ENCODE peak calls at places on chromosome 1, in ten cellular contexts. A is pancreas; B is cardiac muscle cell; E is neural crest cell; L is astrocyte of the spinal cord; N is mucosa of descending colon; D is astrocyte; R is nephron progenitor cell; C is CD8-positive, alpha-beta T cell; W is left lung. H is an unnamed sample.

GRCh38 chr1:62433861-62434611 is 2.8 kb upstream of the USP1 start:
- DNase-seq in A (no peak), R (no peak), C (no peak), E (no peak), L (no peak), D (no peak), W (no peak), B (no peak), N (no peak), H (no peak)

GRCh38 chr1:2196901-2197638 is 2.5 kb upstream of the FAAP20 start:
- DNase-seq in E (no peak), D (no peak), C (no peak), A (peak), W (no peak), R (no peak), B (no peak), N (no peak), L (no peak), H (no peak)

GRCh38 chr1:113255728-113256347 is 134.5 kb upstream of the MAGI3 start:
- DNase-seq in B (no peak), A (no peak), C (no peak), L (no peak), N (no peak), E (no peak), R (no peak), D (peak), W (no peak), H (no peak)

GRCh38 chr1:184593612-184594011 is 161.0 kb downstream of the EDEM3 start:
- DNase-seq in R (no peak), E (no peak), D (no peak), N (no peak), C (no peak), A (no peak), B (peak), W (no peak), L (peak), H (no peak)

GRCh38 chr1:197041486-197042353 is 25.3 kb downstream of the F13B start:
- DNase-seq in W (no peak), B (no peak), N (no peak), E (no peak), C (no peak), A (no peak), D (no peak), L (no peak), R (no peak), H (peak)

GRCh38 chr1:2952371-2952770 is 68.9 kb upstream of the ACTRT2 start:
- DNase-seq in W (peak), D (no peak), L (no peak), A (peak), N (peak), B (no peak), C (no peak), R (no peak), E (no peak), H (no peak)

GRCh38 chr1:7004181-7004580 is 218.9 kb downstream of the CAMTA1 start:
- DNase-seq in E (no peak), N (no peak), R (no peak), D (no peak), C (no peak), B (no peak), W (no peak), A (no peak), L (no peak), H (no peak)

GRCh38 chr1:17892225-17892624 is 137.1 kb downstream of the ACTL8 start:
- DNase-seq in C (no peak), A (peak), D (no peak), R (no peak), W (no peak), N (no peak), E (no peak), B (no peak), L (no peak), H (no peak)

GRCh38 chr1:38166461-38166860 is 119.9 kb upstream of the POU3F1 start:
- DNase-seq in C (no peak), W (no peak), B (no peak), D (no peak), L (no peak), N (no peak), E (no peak), A (no peak), R (no peak), H (no peak)

GRCh38 chr1:245860681-245861552 is 646.2 kb downstream of the SMYD3 start:
- DNase-seq in B (peak), A (no peak), D (peak), L (peak), N (no peak), W (no peak), R (no peak), E (no peak), C (no peak), H (peak)

GRCh38 chr1:87435484-87435883 is 106.8 kb downstream of the LMO4 start:
- DNase-seq in C (no peak), W (no peak), E (no peak), D (peak), N (no peak), A (no peak), B (peak), L (peak), R (no peak), H (peak)

GRCh38 chr1:113057006-113057405 is 16.0 kb upstream of the LRIG2 start:
- DNase-seq in C (no peak), W (no peak), A (no peak), R (peak), D (no peak), L (no peak), N (no peak), B (no peak), E (no peak), H (no peak)

GRCh38 chr1:63892632-63893395 is 119.0 kb downstream of the ROR1 start:
- DNase-seq in E (no peak), W (no peak), B (peak), A (no peak), C (no peak), L (peak), N (no peak), R (no peak), D (peak), H (peak)

GRCh38 chr1:88773540-88774150 is 89.6 kb downstream of the PKN2 start:
- DNase-seq in N (no peak), L (peak), C (no peak), W (no peak), D (peak), B (peak), A (no peak), R (no peak), E (no peak), H (peak)

GRCh38 chr1:84001501-84001900 is 2.6 kb upstream of the TTLL7 start:
- DNase-seq in R (no peak), D (no peak), A (no peak), C (no peak), W (no peak), L (no peak), E (no peak), B (no peak), N (no peak), H (no peak)
- TF ChIP-seq CTCF in R (no peak), D (no peak), A (no peak), C (no peak), W (no peak), L (no peak), E (no peak), B (no peak), N (no peak), H (no peak)

GRCh38 chr1:206684003-206684402 is 702 bp upstream of the MAPKAPK2 start:
- DNase-seq in E (no peak), N (no peak), R (no peak), D (no peak), W (no peak), L (no peak), A (no peak), B (no peak), C (no peak), H (no peak)

GRCh38 chr1:206685749-206686485 is 1.2 kb downstream of the MAPKAPK2 start:
- DNase-seq in R (peak), C (peak), L (peak), N (peak), B (peak), D (peak), A (peak), W (peak), E (peak), H (peak)

GRCh38 chr1:206683313-206683712 is 1.4 kb upstream of the MAPKAPK2 start:
- DNase-seq in R (no peak), W (no peak), A (no peak), C (no peak), D (no peak), N (no peak), B (no peak), E (no peak), L (no peak), H (no peak)

GRCh38 chr1:206685256-206685748 is 597 bp downstream of the MAPKAPK2 start:
- DNase-seq in D (no peak), B (no peak), E (peak), C (no peak), N (peak), W (peak), A (no peak), L (peak), R (peak), H (peak)

GRCh38 chr1:206684478-206685255 is at the start of gene MAPKAPK2:
- DNase-seq in B (peak), L (peak), R (peak), A (peak), C (peak), W (peak), N (peak), D (no peak), E (peak), H (peak)
- TF ChIP-seq CTCF in B (no peak), L (no peak), R (no peak), A (no peak), C (no peak), W (no peak), N (no peak), D (no peak), E (no peak), H (no peak)

DNA sequence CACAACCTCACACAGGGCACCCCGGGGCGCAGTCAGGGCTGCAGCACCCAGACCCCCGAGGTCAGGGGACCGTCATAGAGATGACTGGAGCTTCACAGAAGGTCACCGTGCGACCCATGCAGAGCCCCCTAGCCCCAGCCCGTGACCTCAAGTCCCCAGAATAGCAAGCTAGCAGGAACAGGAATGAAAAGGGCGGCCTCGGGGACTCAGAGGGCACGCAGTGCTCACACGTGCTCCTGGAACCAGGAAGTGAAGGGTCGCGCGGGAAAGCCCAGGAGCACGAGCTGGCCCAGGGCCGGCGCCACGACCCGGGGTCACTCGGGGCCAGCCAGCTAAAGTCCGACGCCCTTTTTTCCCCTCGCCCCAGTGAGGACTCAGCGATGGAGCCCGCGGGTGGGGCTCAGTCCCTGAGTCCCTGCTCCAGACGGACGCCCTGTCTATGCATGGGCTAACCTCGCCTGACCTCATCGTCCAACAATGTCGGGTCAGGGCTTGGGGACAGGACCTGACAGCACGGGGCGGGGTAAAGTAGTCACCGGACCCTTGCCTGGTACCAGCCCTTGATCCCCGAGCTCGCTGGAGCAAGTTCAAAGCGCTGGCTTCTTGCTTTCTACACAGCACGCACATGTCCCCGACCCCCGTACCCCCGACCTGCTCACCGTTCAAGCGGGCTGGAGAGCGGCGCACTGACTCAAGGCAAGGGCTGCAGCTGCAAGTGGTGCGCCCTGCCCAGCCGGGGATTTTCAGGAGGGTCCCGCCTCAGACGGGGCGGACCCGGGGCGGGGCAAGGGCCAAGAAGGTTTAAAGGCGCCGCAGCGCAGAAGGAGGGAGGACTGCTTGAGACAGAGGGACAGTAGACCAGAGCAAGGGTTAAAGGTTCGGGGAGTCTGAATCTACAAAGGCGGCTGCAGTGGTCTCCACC is at the start of gene TAGLN2:
- DNase-seq in B (peak), D (peak), C (peak), N (peak), W (peak), E (peak), R (peak), L (peak), A (peak), H (peak)
- TF ChIP-seq CTCF in B (peak), D (no peak), C (no peak), N (no peak), W (no peak), E (no peak), R (no peak), L (no peak), A (no peak), H (no peak)

GRCh38 chr1:110130113-110130591 is 17.9 kb downstream of the UBL4B start:
- DNase-seq in L (no peak), R (peak), B (no peak), E (no peak), C (no peak), A (peak), W (no peak), N (no peak), D (no peak), H (no peak)
- TF ChIP-seq CTCF in L (no peak), R (no peak), B (peak), E (no peak), C (no peak), A (no peak), W (no peak), N (no peak), D (no peak), H (no peak)

DNA sequence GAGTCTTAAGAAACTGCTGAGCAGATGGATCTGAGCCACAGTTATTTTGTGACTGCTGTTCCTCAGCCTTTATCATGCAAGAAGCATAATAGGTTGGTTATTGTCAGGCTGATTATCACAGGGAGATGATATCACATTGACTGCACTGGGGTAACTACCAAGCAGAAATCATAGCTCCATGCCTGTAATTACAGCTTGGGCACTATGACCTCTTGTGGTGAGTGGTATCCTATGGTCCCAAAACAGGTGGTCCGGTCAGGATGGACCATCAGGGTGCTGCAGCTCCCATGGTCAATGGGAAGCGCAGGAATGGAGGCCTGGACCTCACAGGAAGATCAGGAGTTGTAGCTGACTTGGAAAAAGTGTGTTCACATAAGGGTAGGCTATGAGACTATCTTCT is 11.4 kb upstream of the ATP2B4 start:
- DNase-seq in A (no peak), B (no peak), C (no peak), L (no peak), N (no peak), D (no peak), W (no peak), E (no peak), R (no peak), H (no peak)
- TF ChIP-seq CTCF in A (no peak), B (no peak), C (no peak), L (no peak), N (no peak), D (no peak), W (no peak), E (no peak), R (no peak), H (no peak)

DNA sequence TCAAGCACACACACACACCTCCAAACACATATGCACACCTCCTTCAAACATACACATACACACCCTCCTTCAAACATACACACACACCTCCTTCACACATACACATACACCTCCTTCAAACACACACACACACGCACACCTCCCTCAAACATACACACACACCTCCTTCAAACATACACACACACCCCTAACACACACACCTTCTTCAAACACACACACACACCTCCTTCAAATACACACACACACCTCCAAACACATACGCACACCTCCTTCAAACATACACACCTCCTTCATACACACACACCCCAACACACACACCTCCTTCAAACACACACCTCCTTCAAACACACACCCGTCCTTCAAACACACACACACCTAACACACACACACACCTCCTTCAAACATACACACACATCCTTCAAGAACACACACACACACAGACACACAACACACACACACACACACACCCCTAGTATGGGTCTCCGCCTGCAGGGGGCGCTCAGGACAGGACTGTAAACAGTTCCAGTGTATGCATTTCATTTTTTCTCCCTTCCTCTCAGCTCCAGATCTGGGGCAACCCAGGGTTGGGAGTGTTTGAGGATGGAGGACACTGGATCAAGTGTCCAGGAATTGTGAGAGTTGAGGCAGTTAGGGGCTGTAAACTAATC is 12.1 kb downstream of the LGR6 start:
- DNase-seq in B (peak), C (no peak), W (no peak), N (no peak), E (no peak), D (no peak), R (no peak), A (no peak), L (no peak), H (peak)
- TF ChIP-seq CTCF in B (peak), C (no peak), W (no peak), N (no peak), E (peak), D (peak), R (no peak), A (no peak), L (peak), H (peak)

H was measured in osteoblast.